ENCODE peak calls at places on chromosome 10, in seven cellular contexts. W is stomach; T is HAP-1; X is CD4-positive, alpha-beta memory T cell; E is dorsolateral prefrontal cortex; P is adrenal gland; O is gastrocnemius medialis. S is an unnamed sample.

GRCh38 chr10:114172776-114173555 is 1.0 kb downstream of the CCDC186 start:
- DNase-seq in W (no peak), T (no peak), X (peak; percentile 17), E (no peak), P (no peak), O (no peak), S (no peak)

GRCh38 chr10:104080762-104081161 is 4.9 kb downstream of the COL17A1 start:
- DNase-seq in W (no peak), T (peak; percentile 68), X (peak; percentile 12), E (no peak), P (no peak), O (no peak), S (no peak)

GRCh38 chr10:78512205-78512550 is 478.5 kb downstream of the RPS24 start:
- DNase-seq in W (no peak), T (no peak), X (no peak), E (no peak), P (no peak), O (no peak), S (no peak)

GRCh38 chr10:11515596-11516418 is 95.6 kb downstream of the USP6NL start:
- DNase-seq in W (peak; percentile 56), T (peak; percentile 50), X (peak; percentile 60), E (peak; percentile 38), P (peak; percentile 39), O (peak; percentile 4), S (no peak)

GRCh38 chr10:98391578-98391991 is 23.4 kb downstream of the PYROXD2 start:
- DNase-seq in W (no peak), T (no peak), X (no peak), E (peak; percentile 86), P (no peak), O (no peak), S (peak; percentile 66)

GRCh38 chr10:31083765-31084184 is 52.1 kb upstream of the ZNF438 start:
- DNase-seq in W (peak; percentile 32), T (peak; percentile 67), X (peak; percentile 59), E (no peak), P (peak; percentile 58), O (peak; percentile 17), S (peak; percentile 51)

GRCh38 chr10:49164587-49165188 is 23.5 kb downstream of the TMEM273 start:
- DNase-seq in W (no peak), T (no peak), X (no peak), E (no peak), P (peak; percentile 36), O (no peak), S (peak; percentile 34)

GRCh38 chr10:19705273-19705672 is 111.0 kb upstream of the PLXDC2 start:
- DNase-seq in W (no peak), T (no peak), X (no peak), E (no peak), P (no peak), O (no peak), S (no peak)

GRCh38 chr10:132646443-132647097 is 109.0 kb downstream of the INPP5A start:
- DNase-seq in W (no peak), T (no peak), X (no peak), E (no peak), P (no peak), O (no peak), S (no peak)

GRCh38 chr10:93028881-93029280 is 31.7 kb upstream of the CYP26C1 start:
- DNase-seq in W (no peak), T (no peak), X (no peak), E (no peak), P (peak; percentile 19), O (no peak), S (no peak)

GRCh38 chr10:114940735-114941134 is 2.7 kb downstream of the TRUB1 start:
- DNase-seq in W (no peak), T (no peak), X (no peak), E (no peak), P (no peak), O (no peak), S (no peak)

GRCh38 chr10:6321880-6322279 is 119.1 kb downstream of the PFKFB3 start:
- DNase-seq in W (no peak), T (no peak), X (no peak), E (no peak), P (no peak), O (no peak), S (no peak)

GRCh38 chr10:89332718-89333281 is 5.0 kb downstream of the IFIT3 start:
- DNase-seq in W (no peak), T (no peak), X (no peak), E (no peak), P (no peak), O (no peak), S (no peak)

GRCh38 chr10:36717118-36717517 is 408.3 kb upstream of the ANKRD30A start:
- DNase-seq in W (no peak), T (no peak), X (no peak), E (no peak), P (no peak), O (no peak), S (no peak)

GRCh38 chr10:82922755-82923154 is 1047.8 kb downstream of the NRG3 start:
- DNase-seq in W (no peak), T (no peak), X (no peak), E (no peak), P (no peak), O (no peak), S (no peak)

GRCh38 chr10:78641693-78642092 is 427.1 kb upstream of the ZMIZ1 start:
- DNase-seq in W (no peak), T (no peak), X (no peak), E (no peak), P (no peak), O (no peak), S (no peak)

GRCh38 chr10:51683031-51683830 is 16.2 kb downstream of the CSTF2T start:
- DNase-seq in W (no peak), T (no peak), X (no peak), E (no peak), P (peak; percentile 66), O (no peak), S (peak; percentile 26)

GRCh38 chr10:5515948-5516761 is 8.6 kb upstream of the CALML3 start:
- DNase-seq in W (no peak), T (no peak), X (no peak), E (no peak), P (no peak), O (no peak), S (no peak)

GRCh38 chr10:25849971-25850370 is 84.1 kb upstream of the MYO3A start:
- DNase-seq in W (no peak), T (no peak), X (no peak), E (no peak), P (no peak), O (no peak), S (no peak)

GRCh38 chr10:14072541-14072940 is 258.2 kb downstream of the FRMD4A start:
- DNase-seq in W (no peak), T (no peak), X (no peak), E (no peak), P (no peak), O (no peak), S (no peak)

GRCh38 chr10:30494558-30494957 is 60.6 kb downstream of the MAP3K8 start:
- DNase-seq in W (no peak), T (no peak), X (no peak), E (no peak), P (no peak), O (no peak), S (no peak)

GRCh38 chr10:62732841-62733653 is 71.5 kb upstream of the ADO start:
- DNase-seq in W (no peak), T (no peak), X (peak; percentile 76), E (no peak), P (no peak), O (no peak), S (no peak)

GRCh38 chr10:89301231-89301630 is 615 bp upstream of the IFIT2 start:
- DNase-seq in W (no peak), T (no peak), X (no peak), E (no peak), P (peak; percentile 47), O (no peak), S (peak; percentile 32)

GRCh38 chr10:131769691-131770090 is 131.1 kb upstream of the PPP2R2D start:
- DNase-seq in W (no peak), T (no peak), X (no peak), E (no peak), P (no peak), O (no peak), S (no peak)

GRCh38 chr10:126924915-126925300 is 19.7 kb downstream of the DOCK1 start:
- DNase-seq in W (no peak), T (no peak), X (no peak), E (no peak), P (no peak), O (no peak), S (no peak)
- H3K27me3 ChIP-seq in W (no peaks in the 10 kb centered on the region), T (no peaks in the 10 kb centered on the region), X (no peaks in the 10 kb centered on the region), E (no peaks in the 10 kb centered on the region), P (no peaks in the 10 kb centered on the region), O (no peaks in the 10 kb centered on the region), S (no peaks in the 10 kb centered on the region)

GRCh38 chr10:45375101-45375500 is 1.1 kb downstream of the ALOX5 start:
- DNase-seq in W (no peak), T (no peak), X (no peak), E (no peak), P (no peak), O (no peak), S (no peak)
- H3K27me3 ChIP-seq in W (peaks cover 64% of the 10 kb centered on the region), T (peaks cover 10% of the 10 kb centered on the region), X (peaks cover 4% of the 10 kb centered on the region), E (peaks cover 5% of the 10 kb centered on the region), P (peaks cover 26% of the 10 kb centered on the region), O (peaks cover 40% of the 10 kb centered on the region), S (peaks cover 76% of the 10 kb centered on the region)

DNA sequence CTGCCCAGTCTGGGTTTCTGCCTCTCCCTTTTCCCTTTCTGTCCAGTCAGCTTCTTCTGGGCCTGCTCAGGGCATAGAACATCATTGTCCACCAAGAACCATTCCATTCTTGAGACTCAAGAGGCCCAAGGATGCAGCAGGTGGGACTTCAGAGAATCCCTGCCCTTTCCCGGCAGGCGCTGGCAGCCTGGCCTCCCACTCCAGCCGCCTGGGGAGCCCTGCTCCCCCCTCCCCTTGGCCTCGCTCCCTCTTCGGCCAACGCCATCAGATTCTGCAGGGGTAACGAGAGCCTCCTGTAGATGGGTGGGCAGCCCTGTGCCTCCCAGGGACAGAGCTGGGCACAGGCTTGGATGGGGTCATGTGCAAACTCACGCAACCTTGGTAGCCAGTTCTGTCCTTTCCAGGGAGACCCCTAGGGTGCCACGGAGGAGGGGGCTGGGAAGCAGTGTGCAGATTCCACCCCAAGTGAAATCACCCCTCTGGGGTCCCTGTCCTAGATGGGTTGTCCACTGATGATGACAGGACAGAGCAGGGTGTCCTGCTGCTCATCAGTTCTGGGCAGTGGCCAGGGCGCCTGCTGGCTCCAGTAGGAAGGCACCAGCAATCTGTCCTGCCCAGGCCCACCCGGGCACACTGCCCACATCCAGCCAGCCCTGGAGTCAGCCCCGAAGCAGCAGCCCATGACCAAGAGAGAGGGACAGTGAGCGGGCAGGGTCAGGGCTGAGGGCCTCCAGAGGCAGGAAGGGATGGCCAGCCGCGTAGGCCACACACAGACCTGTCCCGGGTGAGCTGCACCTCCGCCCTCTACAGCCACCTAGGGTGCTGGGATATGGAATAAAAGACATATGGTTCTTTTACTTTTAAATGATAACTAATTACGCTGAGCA is 47.7 kb downstream of the RASGEF1A start:
- DNase-seq in W (no peak), T (no peak), X (no peak), E (no peak), P (no peak), O (no peak), S (peak; percentile 6)
- H3K27me3 ChIP-seq in W (peaks cover 58% of the 10 kb centered on the region), T (no peaks in the 10 kb centered on the region), X (no peaks in the 10 kb centered on the region), E (no peaks in the 10 kb centered on the region), P (no peaks in the 10 kb centered on the region), O (no peaks in the 10 kb centered on the region), S (no peaks in the 10 kb centered on the region)

DNA sequence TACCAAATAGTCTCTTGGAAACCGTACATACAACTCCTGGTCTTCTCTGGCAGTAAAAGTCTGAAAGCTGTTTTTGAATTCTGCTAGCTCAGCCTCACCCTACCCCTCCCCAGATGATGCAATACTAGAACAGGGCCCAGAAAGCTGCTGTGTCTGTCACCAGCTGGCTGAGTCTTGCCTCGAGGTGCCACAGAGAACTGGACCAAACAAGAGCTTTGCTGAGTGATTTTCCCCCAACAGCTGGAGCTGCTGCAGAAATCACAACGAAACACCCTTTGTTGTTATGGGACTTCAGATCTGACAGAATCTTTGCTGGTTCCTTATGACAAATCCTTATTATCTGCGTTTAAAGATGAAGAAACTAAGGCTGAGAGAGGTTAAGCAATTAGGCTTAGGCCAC is 134.1 kb downstream of the SPAG6 start:
- DNase-seq in W (no peak), T (no peak), X (no peak), E (no peak), P (no peak), O (no peak), S (no peak)
- H3K27me3 ChIP-seq in W (peaks cover 43% of the 10 kb centered on the region), T (peaks cover 10% of the 10 kb centered on the region), X (peaks cover 26% of the 10 kb centered on the region), E (no peaks in the 10 kb centered on the region), P (peaks cover 42% of the 10 kb centered on the region), O (peaks cover 26% of the 10 kb centered on the region), S (peaks cover 45% of the 10 kb centered on the region)

S was measured in heart right ventricle.